ENCODE peak calls at places on chromosomes 11 and 22, in four cellular contexts. One of them, this sample, is unnamed.

GRCh38 chr22:45632791-45633515 is 38.7 kb upstream of the ATXN10 start:
- DNase-seq in left ventricle myocardium inferior: no peak
- DNase-seq in pancreas: no peak
- DNase-seq in heart right ventricle: no peak
- DNase-seq in this sample: no peak

GRCh38 chr11:67563354-67564114 is 20.1 kb upstream of the GSTP1 start:
- DNase-seq in left ventricle myocardium inferior: peak; percentile 50
- DNase-seq in pancreas: no peak
- DNase-seq in heart right ventricle: peak; percentile 73
- DNase-seq in this sample: no peak

GRCh38 chr22:32649515-32650200 is 151.8 kb upstream of the TIMP3 start:
- DNase-seq in heart right ventricle: no peak
- DNase-seq in pancreas: no peak
- DNase-seq in left ventricle myocardium inferior: no peak
- DNase-seq in this sample: no peak

GRCh38 chr22:42844756-42845155 is 12.3 kb downstream of the ARFGAP3 start:
- DNase-seq in heart right ventricle: no peak
- DNase-seq in pancreas: no peak
- DNase-seq in left ventricle myocardium inferior: no peak
- DNase-seq in this sample: no peak

GRCh38 chr11:76795936-76796441 is 12.8 kb downstream of the TSKU start:
- DNase-seq in left ventricle myocardium inferior: no peak
- DNase-seq in pancreas: no peak
- DNase-seq in heart right ventricle: no peak
- DNase-seq in this sample: no peak

GRCh38 chr22:30230787-30231461 is 15.6 kb downstream of the LIF start:
- DNase-seq in left ventricle myocardium inferior: no peak
- DNase-seq in heart right ventricle: no peak
- DNase-seq in pancreas: no peak
- DNase-seq in this sample: no peak

GRCh38 chr11:78535920-78536319 is 38.7 kb downstream of the NARS2 start:
- DNase-seq in pancreas: no peak
- DNase-seq in heart right ventricle: no peak
- DNase-seq in left ventricle myocardium inferior: no peak
- DNase-seq in this sample: no peak

GRCh38 chr11:105151936-105152554 is 12.5 kb upstream of the CARD18 start:
- DNase-seq in heart right ventricle: no peak
- DNase-seq in left ventricle myocardium inferior: no peak
- DNase-seq in pancreas: no peak
- DNase-seq in this sample: no peak

GRCh38 chr22:38706101-38706884 is 549 bp downstream of the GTPBP1 start:
- DNase-seq in left ventricle myocardium inferior: peak; percentile 39
- DNase-seq in pancreas: peak; percentile 63
- DNase-seq in heart right ventricle: peak; percentile 43
- DNase-seq in this sample: peak; percentile 51

GRCh38 chr11:65793144-65793581 is 6.3 kb downstream of the OVOL1 start:
- DNase-seq in heart right ventricle: no peak
- DNase-seq in left ventricle myocardium inferior: no peak
- DNase-seq in pancreas: peak; percentile 90
- DNase-seq in this sample: peak; percentile 89

GRCh38 chr11:28858076-28858475 is 749.9 kb downstream of the METTL15 start:
- DNase-seq in left ventricle myocardium inferior: no peak
- DNase-seq in pancreas: no peak
- DNase-seq in heart right ventricle: no peak
- DNase-seq in this sample: no peak

GRCh38 chr11:115215694-115216615 is 288.3 kb downstream of the CADM1 start:
- DNase-seq in left ventricle myocardium inferior: no peak
- DNase-seq in heart right ventricle: no peak
- DNase-seq in pancreas: no peak
- DNase-seq in this sample: no peak

GRCh38 chr11:116422976-116423375 is 349.8 kb downstream of the BUD13 start:
- DNase-seq in heart right ventricle: no peak
- DNase-seq in left ventricle myocardium inferior: no peak
- DNase-seq in pancreas: no peak
- DNase-seq in this sample: no peak

GRCh38 chr11:2098691-2099522 is 40.3 kb downstream of the IGF2 start:
- DNase-seq in heart right ventricle: no peak
- DNase-seq in left ventricle myocardium inferior: no peak
- DNase-seq in pancreas: no peak
- DNase-seq in this sample: no peak

GRCh38 chr11:2097998-2098690 is 41.0 kb downstream of the IGF2 start:
- DNase-seq in pancreas: no peak
- DNase-seq in heart right ventricle: no peak
- DNase-seq in left ventricle myocardium inferior: no peak
- DNase-seq in this sample: peak; percentile 47

GRCh38 chr11:2101171-2101675 is 38.0 kb downstream of the IGF2 start:
- DNase-seq in heart right ventricle: no peak
- DNase-seq in left ventricle myocardium inferior: no peak
- DNase-seq in pancreas: no peak
- DNase-seq in this sample: no peak

GRCh38 chr11:2100361-2101170 is 38.6 kb downstream of the IGF2 start:
- DNase-seq in heart right ventricle: peak; percentile 82
- DNase-seq in left ventricle myocardium inferior: peak; percentile 65
- DNase-seq in pancreas: no peak
- DNase-seq in this sample: no peak

DNA sequence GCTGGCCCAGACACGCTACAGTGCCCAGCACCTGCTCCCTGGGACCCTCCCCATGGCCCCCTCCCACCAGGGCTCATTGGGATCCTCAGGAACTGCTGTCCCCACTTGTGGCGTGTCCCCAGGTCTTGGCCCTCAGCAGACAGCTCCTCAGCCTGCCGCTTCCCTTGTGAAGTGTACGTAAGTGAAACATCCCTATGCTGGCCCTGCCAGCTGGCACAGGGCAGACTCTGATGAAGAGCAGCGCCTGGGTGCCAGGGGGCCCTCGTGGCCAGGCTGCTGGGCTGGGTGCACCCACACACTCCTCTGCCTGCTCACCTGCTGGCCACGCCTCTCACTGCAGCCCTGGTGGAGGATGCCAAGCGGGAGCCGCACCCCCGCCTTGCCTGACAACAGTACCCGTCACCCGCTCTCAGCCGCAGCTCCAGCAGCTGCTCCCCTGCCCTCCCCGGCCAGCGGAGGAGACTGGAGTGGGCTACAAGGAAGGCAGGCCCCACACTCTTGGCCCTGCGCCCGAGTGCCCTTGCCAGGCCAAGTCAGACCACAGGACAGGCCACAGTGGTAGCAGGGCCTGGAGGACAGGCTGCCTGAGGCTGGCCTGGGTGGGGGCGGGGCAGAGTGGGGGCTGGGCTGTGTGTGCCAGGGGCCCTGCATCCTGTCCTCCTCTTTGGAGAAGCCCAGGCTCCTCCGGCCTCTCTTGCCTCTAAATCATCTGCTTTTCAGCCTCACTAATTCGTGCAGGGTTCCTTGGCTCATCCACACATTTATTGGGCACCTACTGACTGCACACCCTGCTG is 39.5 kb downstream of the IGF2 start:
- DNase-seq in pancreas: no peak
- DNase-seq in heart right ventricle: no peak
- DNase-seq in left ventricle myocardium inferior: no peak
- DNase-seq in this sample: peak; percentile 50
- H3K27me3 ChIP-seq in pancreas: no peaks in the 10 kb centered on the region
- H3K27me3 ChIP-seq in heart right ventricle: no peaks in the 10 kb centered on the region
- H3K27me3 ChIP-seq in left ventricle myocardium inferior: no peaks in the 10 kb centered on the region
- H3K27me3 ChIP-seq in this sample: peaks cover 38% of the 10 kb centered on the region

GRCh38 chr11:45285931-45286632 is at the start of gene SYT13:
- DNase-seq in pancreas: peak; percentile 66
- DNase-seq in left ventricle myocardium inferior: no peak
- DNase-seq in heart right ventricle: peak; percentile 11
- DNase-seq in this sample: no peak
- H3K27me3 ChIP-seq in pancreas: no peaks in the 10 kb centered on the region
- H3K27me3 ChIP-seq in left ventricle myocardium inferior: peaks cover 97% of the 10 kb centered on the region
- H3K27me3 ChIP-seq in heart right ventricle: peaks cover 90% of the 10 kb centered on the region
- H3K27me3 ChIP-seq in this sample: no peaks in the 10 kb centered on the region

GRCh38 chr11:2109541-2110019 is 29.6 kb downstream of the IGF2 start:
- DNase-seq in heart right ventricle: peak; percentile 38
- DNase-seq in left ventricle myocardium inferior: no peak
- DNase-seq in pancreas: no peak
- DNase-seq in this sample: no peak

GRCh38 chr11:2108675-2109481 is 30.3 kb downstream of the IGF2 start:
- DNase-seq in left ventricle myocardium inferior: no peak
- DNase-seq in pancreas: no peak
- DNase-seq in heart right ventricle: no peak
- DNase-seq in this sample: no peak

GRCh38 chr11:2107521-2107920 is 31.7 kb downstream of the IGF2 start:
- DNase-seq in left ventricle myocardium inferior: no peak
- DNase-seq in heart right ventricle: no peak
- DNase-seq in pancreas: no peak
- DNase-seq in this sample: no peak

GRCh38 chr11:2107941-2108630 is 31.1 kb downstream of the IGF2 start:
- DNase-seq in pancreas: no peak
- DNase-seq in heart right ventricle: no peak
- DNase-seq in left ventricle myocardium inferior: no peak
- DNase-seq in this sample: no peak

DNA sequence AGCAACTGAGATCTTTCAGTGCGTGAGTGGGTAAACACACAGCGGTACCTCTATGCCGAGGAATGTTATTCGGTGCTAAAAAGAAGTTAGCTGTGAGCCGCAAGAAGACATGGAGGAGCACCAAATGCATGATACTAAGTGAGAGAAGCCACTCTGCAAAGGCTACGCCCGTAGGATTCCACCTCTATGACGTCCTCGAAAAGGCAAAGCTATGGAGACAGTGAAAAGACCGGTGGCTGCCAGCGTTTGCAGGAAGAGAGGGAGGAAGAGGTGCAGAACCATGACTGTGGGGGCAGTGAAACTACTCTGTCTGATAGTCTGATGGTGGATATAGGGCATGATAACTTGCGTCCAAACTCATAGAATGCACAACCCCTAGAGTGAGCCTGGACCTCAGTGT is 28.7 kb downstream of the IGF2 start:
- DNase-seq in left ventricle myocardium inferior: no peak
- DNase-seq in heart right ventricle: no peak
- DNase-seq in pancreas: no peak
- DNase-seq in this sample: no peak
- H3K27me3 ChIP-seq in left ventricle myocardium inferior: peaks cover 23% of the 10 kb centered on the region
- H3K27me3 ChIP-seq in heart right ventricle: no peaks in the 10 kb centered on the region
- H3K27me3 ChIP-seq in pancreas: no peaks in the 10 kb centered on the region
- H3K27me3 ChIP-seq in this sample: peaks cover 10% of the 10 kb centered on the region

DNA sequence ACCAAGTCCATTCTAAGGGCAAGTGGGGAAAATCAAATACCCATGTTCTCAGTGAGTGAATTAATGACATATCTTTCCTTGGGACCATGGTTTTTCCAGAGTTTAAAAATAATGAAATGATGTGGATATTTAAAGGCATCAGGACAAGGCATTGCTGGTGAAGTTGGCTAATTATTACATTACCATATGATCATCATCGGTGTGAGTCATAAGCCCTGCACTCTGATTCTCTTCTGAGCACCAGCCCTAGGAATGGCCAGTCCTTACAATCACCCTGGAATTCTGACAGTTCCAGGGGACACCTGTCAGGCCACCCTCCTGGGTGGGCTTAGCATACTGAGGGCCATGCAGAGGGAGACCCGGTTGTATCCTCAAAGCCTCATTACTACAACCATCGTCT is 364.9 kb downstream of the MIAT start:
- DNase-seq in pancreas: no peak
- DNase-seq in heart right ventricle: no peak
- DNase-seq in left ventricle myocardium inferior: no peak
- DNase-seq in this sample: no peak
- H3K27me3 ChIP-seq in pancreas: peaks cover 7% of the 10 kb centered on the region
- H3K27me3 ChIP-seq in heart right ventricle: peaks cover 12% of the 10 kb centered on the region
- H3K27me3 ChIP-seq in left ventricle myocardium inferior: peaks cover 57% of the 10 kb centered on the region
- H3K27me3 ChIP-seq in this sample: peaks cover 8% of the 10 kb centered on the region

DNA sequence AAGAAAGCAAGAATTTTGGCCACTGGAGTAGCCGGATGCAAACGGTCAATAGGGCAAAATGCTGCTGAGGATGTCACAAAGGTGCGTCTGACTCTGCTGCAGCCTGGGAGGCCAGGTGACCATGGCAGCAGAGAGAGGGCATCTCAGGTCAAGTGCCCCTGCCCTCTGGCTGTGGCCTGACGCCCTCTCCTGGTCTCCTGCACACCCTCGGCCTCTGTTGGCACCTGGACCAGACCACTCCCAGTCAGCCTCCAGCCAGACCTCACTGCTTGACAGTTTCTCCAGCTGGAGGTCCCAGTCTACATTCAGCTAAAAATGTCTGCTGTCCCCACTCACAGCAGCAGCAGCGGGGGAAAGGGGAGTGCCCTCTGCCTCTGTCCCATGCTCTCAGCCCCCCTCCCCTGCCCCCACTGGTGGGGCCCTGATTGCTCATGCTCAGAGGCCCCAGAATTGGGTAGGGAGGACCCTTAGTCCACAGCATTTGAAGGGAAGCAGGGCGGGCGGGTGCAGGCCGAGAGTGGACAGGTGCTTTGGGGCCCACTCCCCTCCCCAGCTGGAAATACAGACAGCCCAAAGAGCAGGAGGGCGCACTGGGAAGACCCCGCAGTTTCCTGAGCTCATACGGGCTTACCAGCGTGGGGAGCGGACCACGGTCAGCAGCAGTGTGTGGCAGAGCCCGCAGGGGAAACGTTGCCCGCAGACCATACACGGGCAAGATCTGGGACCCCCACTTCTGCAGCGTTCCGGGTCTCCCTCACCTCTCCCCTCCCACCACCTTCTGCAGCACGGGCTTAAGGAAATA is 1.6 kb upstream of the BRSK2 start:
- DNase-seq in pancreas: peak; percentile 63
- DNase-seq in heart right ventricle: no peak
- DNase-seq in left ventricle myocardium inferior: no peak
- DNase-seq in this sample: no peak
- H3K27me3 ChIP-seq in pancreas: no peaks in the 10 kb centered on the region
- H3K27me3 ChIP-seq in heart right ventricle: peaks cover 47% of the 10 kb centered on the region
- H3K27me3 ChIP-seq in left ventricle myocardium inferior: peaks cover 48% of the 10 kb centered on the region
- H3K27me3 ChIP-seq in this sample: peaks cover 3% of the 10 kb centered on the region

GRCh38 chr11:111302298-111302697 is 4.0 kb downstream of the POU2AF3 start:
- DNase-seq in heart right ventricle: no peak
- DNase-seq in pancreas: no peak
- DNase-seq in left ventricle myocardium inferior: no peak
- DNase-seq in this sample: no peak
- H3K27me3 ChIP-seq in heart right ventricle: peaks cover 35% of the 10 kb centered on the region
- H3K27me3 ChIP-seq in pancreas: no peaks in the 10 kb centered on the region
- H3K27me3 ChIP-seq in left ventricle myocardium inferior: peaks cover 36% of the 10 kb centered on the region
- H3K27me3 ChIP-seq in this sample: no peaks in the 10 kb centered on the region

DNA sequence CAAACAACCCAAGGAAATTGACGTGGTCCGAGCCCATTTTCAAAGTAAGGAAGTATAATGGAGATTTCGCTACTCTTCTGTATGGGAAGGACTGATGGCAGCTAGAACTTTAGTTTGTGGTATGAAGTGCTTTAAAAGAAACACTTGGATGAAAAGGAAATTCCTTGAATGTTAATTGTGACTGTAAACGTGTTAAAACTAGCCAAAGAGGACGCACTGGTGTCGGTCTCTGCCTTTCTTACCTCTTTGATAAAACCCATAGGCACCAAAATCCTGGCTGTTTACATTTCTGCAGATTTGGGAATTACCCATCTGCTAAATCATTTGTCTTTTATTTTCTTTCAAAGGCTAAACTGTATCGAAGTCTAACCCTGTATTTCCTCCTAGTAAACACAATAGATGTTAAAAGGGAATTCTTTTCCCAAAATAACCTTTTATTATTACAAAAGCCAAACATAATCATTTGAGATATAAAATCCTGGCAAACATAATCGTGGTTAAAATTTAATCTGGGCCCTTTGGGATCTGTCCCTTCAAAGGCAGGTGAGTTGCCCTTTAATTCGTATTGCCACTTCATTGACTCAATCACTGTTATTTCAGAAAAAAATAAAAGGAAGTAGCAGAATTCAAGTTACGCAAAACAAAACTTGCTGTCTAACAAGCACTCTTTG is 2.4 kb downstream of the RASSF10 start:
- DNase-seq in pancreas: no peak
- DNase-seq in heart right ventricle: no peak
- DNase-seq in left ventricle myocardium inferior: no peak
- DNase-seq in this sample: no peak
- H3K27me3 ChIP-seq in pancreas: peaks cover 4% of the 10 kb centered on the region
- H3K27me3 ChIP-seq in heart right ventricle: peaks cover 98% of the 10 kb centered on the region
- H3K27me3 ChIP-seq in left ventricle myocardium inferior: peaks cover 99% of the 10 kb centered on the region
- H3K27me3 ChIP-seq in this sample: no peaks in the 10 kb centered on the region

This sample was measured in breast epithelium.